ENCODE peak calls at places on chromosomes 1 and 21, in five cellular contexts. Q is right cardiac atrium; A is CD8-positive, alpha-beta memory T cell; F is GM12865; R is esophagus squamous epithelium. H is an unnamed sample.

GRCh38 chr1:83791821-83792437 is 207.0 kb downstream of the TTLL7 start:
- DNase-seq in Q (no peak), A (no peak), F (no peak), R (no peak), H (no peak)

GRCh38 chr1:225460737-225461532 is 33.1 kb upstream of the LBR start:
- DNase-seq in Q (no peak), A (peak; percentile 77), F (no peak), R (no peak), H (no peak)

GRCh38 chr1:181126871-181127587 is 38.5 kb downstream of the IER5 start:
- DNase-seq in Q (no peak), A (no peak), F (no peak), R (no peak), H (no peak)

GRCh38 chr1:62025154-62025553 is 169.5 kb upstream of the L1TD1 start:
- DNase-seq in Q (no peak), A (no peak), F (no peak), R (no peak), H (no peak)

GRCh38 chr1:110053557-110054428 is 16.7 kb downstream of the ALX3 start:
- DNase-seq in Q (peak; percentile 87), A (peak; percentile 39), F (peak; percentile 65), R (no peak), H (no peak)

GRCh38 chr21:15130751-15131150 is 66.0 kb upstream of the NRIP1 start:
- DNase-seq in Q (no peak), A (no peak), F (no peak), R (no peak), H (no peak)

GRCh38 chr1:182671779-182672486 is 12.5 kb downstream of the RGS8 start:
- DNase-seq in Q (no peak), A (no peak), F (no peak), R (no peak), H (no peak)

GRCh38 chr1:194056169-194056568 is 869.8 kb upstream of the B3GALT2 start:
- DNase-seq in Q (no peak), A (peak; percentile 37), F (peak; percentile 13), R (no peak), H (peak; percentile 67)

GRCh38 chr1:87980494-87980893 is 651.8 kb downstream of the LMO4 start:
- DNase-seq in Q (no peak), A (no peak), F (peak; percentile 6), R (no peak), H (no peak)

GRCh38 chr1:174150499-174150898 is 8.8 kb upstream of the RABGAP1L start:
- DNase-seq in Q (no peak), A (no peak), F (no peak), R (no peak), H (no peak)

GRCh38 chr1:9835758-9836631 is 12.2 kb upstream of the CLSTN1 start:
- DNase-seq in Q (peak; percentile 73), A (no peak), F (no peak), R (no peak), H (no peak)

GRCh38 chr1:248847956-248848561 is 10.0 kb downstream of the ZNF672 start:
- DNase-seq in Q (no peak), A (no peak), F (no peak), R (no peak), H (no peak)

GRCh38 chr1:119781434-119782210 is 12.9 kb upstream of the HMGCS2 start:
- DNase-seq in Q (no peak), A (no peak), F (no peak), R (no peak), H (no peak)

GRCh38 chr1:206899717-206900116 is 2.5 kb downstream of the IL24 start:
- DNase-seq in Q (no peak), A (no peak), F (no peak), R (no peak), H (no peak)

GRCh38 chr21:28193189-28193588 is 799.5 kb downstream of the LTN1 start:
- DNase-seq in Q (no peak), A (no peak), F (no peak), R (no peak), H (peak; percentile 5)

GRCh38 chr1:218347316-218347712 is 2.2 kb downstream of the TGFB2 start:
- DNase-seq in Q (peak; percentile 47), A (no peak), F (no peak), R (no peak), H (no peak)

GRCh38 chr1:224149733-224150132 is 33.3 kb upstream of the DEGS1 start:
- DNase-seq in Q (no peak), A (no peak), F (no peak), R (no peak), H (no peak)

GRCh38 chr1:148372731-148373130 is 110.4 kb downstream of the PPIAL4G start:
- DNase-seq in Q (no peak), A (peak; percentile 62), F (peak; percentile 4), R (no peak), H (peak; percentile 35)

GRCh38 chr1:167216809-167217208 is 3.9 kb upstream of the POU2F1 start:
- DNase-seq in Q (no peak), A (no peak), F (no peak), R (no peak), H (no peak)

GRCh38 chr1:145956776-145957442 is 908 bp downstream of the LIX1L start:
- DNase-seq in Q (peak; percentile 65), A (no peak), F (peak; percentile 48), R (no peak), H (no peak)

GRCh38 chr1:107264561-107264960 is 123.7 kb downstream of the NTNG1 start:
- DNase-seq in Q (no peak), A (no peak), F (no peak), R (no peak), H (no peak)

GRCh38 chr1:108817811-108818210 is 39.1 kb downstream of the AKNAD1 start:
- DNase-seq in Q (no peak), A (no peak), F (no peak), R (no peak), H (no peak)

GRCh38 chr1:20233394-20233793 is 47.1 kb upstream of the PLA2G2C start:
- DNase-seq in Q (no peak), A (no peak), F (peak; percentile 40), R (no peak), H (peak; percentile 45)

GRCh38 chr21:46152939-46153258 is 2.5 kb downstream of the FTCD start:
- DNase-seq in Q (peak; percentile 63), A (no peak), F (no peak), R (no peak), H (no peak)

GRCh38 chr1:171983584-171983983 is 142.3 kb downstream of the DNM3 start:
- DNase-seq in Q (no peak), A (no peak), F (peak; percentile 9), R (no peak), H (no peak)

GRCh38 chr21:14438204-14438603 is 55.3 kb upstream of the HSPA13 start:
- DNase-seq in Q (no peak), A (no peak), F (no peak), R (no peak), H (no peak)

GRCh38 chr1:54275349-54275748 is 75.4 kb downstream of the MRPL37 start:
- DNase-seq in Q (peak; percentile 89), A (no peak), F (no peak), R (no peak), H (no peak)

GRCh38 chr1:189697113-189697512 is 780.6 kb downstream of the BRINP3 start:
- DNase-seq in Q (no peak), A (no peak), F (no peak), R (no peak), H (no peak)

GRCh38 chr21:36976882-36977651 is 10.6 kb upstream of the HLCS start:
- DNase-seq in Q (no peak), A (peak; percentile 52), F (peak; percentile 83), R (no peak), H (peak; percentile 44)

GRCh38 chr1:211920141-211920572 is 89.6 kb upstream of the LPGAT1 start:
- DNase-seq in Q (no peak), A (no peak), F (no peak), R (no peak), H (no peak)

GRCh38 chr1:235149824-235150223 is 11.2 kb downstream of the RBM34 start:
- DNase-seq in Q (no peak), A (no peak), F (no peak), R (no peak), H (no peak)

DNA sequence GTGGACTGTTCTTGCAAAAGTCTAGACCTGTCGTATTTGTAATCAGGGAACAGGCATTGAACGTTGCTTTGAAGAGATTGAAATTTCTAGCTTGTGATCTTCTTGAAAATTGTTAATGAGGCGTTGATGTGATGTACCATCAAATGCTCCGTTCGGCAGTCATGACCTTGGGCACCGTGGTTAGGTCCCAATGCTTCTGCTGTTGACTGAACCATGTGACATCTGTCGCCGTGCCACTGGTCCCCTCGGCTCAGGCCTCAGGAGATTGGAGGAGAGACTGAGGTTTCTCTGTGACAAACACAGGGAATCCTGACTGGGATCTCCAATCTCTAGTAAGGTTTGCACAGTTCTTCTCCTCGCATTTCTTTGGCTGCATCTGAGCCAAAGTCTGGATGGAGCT is 18.1 kb upstream of the KCNAB2 start:
- DNase-seq in Q (no peak), A (no peak), F (peak; percentile 37), R (no peak), H (peak; percentile 40)
- H3K4me3 ChIP-seq in Q (no peak overlapping the region), A (peak overlapping the region; percentile 92), F (peak overlapping the region; percentile 89), R (peak overlapping the region; percentile 58), H (peak overlapping the region; percentile 93)

GRCh38 chr1:233261206-233261605 is 34.3 kb downstream of the PCNX2 start:
- DNase-seq in Q (no peak), A (no peak), F (peak; percentile 28), R (no peak), H (no peak)

GRCh38 chr1:233256789-233257188 is 38.7 kb downstream of the PCNX2 start:
- DNase-seq in Q (no peak), A (no peak), F (no peak), R (no peak), H (no peak)

GRCh38 chr1:233256191-233256590 is 39.3 kb downstream of the PCNX2 start:
- DNase-seq in Q (no peak), A (no peak), F (no peak), R (no peak), H (no peak)

GRCh38 chr1:233255145-233255544 is 40.4 kb downstream of the PCNX2 start:
- DNase-seq in Q (no peak), A (no peak), F (no peak), R (no peak), H (no peak)

GRCh38 chr1:233257786-233258185 is 37.7 kb downstream of the PCNX2 start:
- DNase-seq in Q (no peak), A (no peak), F (no peak), R (no peak), H (no peak)
- H3K4me3 ChIP-seq in Q (no peak overlapping the region), A (no peak overlapping the region), F (no peak overlapping the region), R (no peak overlapping the region), H (no peak overlapping the region)

GRCh38 chr1:77889671-77890070 is 1.2 kb downstream of the NEXN start:
- DNase-seq in Q (no peak), A (no peak), F (no peak), R (no peak), H (no peak)
- H3K4me3 ChIP-seq in Q (peak overlapping the region; percentile 84), A (no peak overlapping the region), F (no peak overlapping the region), R (peak overlapping the region; percentile 75), H (no peak overlapping the region)

GRCh38 chr1:196654271-196654670 is 2.4 kb downstream of the CFH start:
- DNase-seq in Q (no peak), A (no peak), F (no peak), R (no peak), H (no peak)
- H3K4me3 ChIP-seq in Q (peak overlapping the region; percentile 54), A (no peak overlapping the region), F (no peak overlapping the region), R (peak overlapping the region; percentile 60), H (no peak overlapping the region)